ENCODE peak calls at places on chromosomes 12 and 14, in ten cellular contexts. H is AG04450; O is NB4; A is CD8-positive, alpha-beta T cell; C is GM13977; Z is kidney epithelial cell; P is left lung; T is colonic mucosa; V is left ventricle myocardium inferior; X is PC-9. S is an unnamed sample.

GRCh38 chr12:107632246-107632645 is 53.4 kb upstream of the PWP1 start:
- DNase-seq in P (no peak), T (no peak), O (peak), X (no peak), Z (no peak), H (no peak), V (no peak), A (no peak), C (no peak), S (no peak)

GRCh38 chr14:89178802-89179201 is 238.2 kb downstream of the FOXN3 start:
- DNase-seq in P (no peak), H (no peak), X (no peak), T (no peak), O (no peak), V (no peak), C (no peak), Z (no peak), A (no peak), S (no peak)

GRCh38 chr14:51173863-51174262 is 66.2 kb upstream of the TMX1 start:
- DNase-seq in V (no peak), C (no peak), T (no peak), H (no peak), P (no peak), X (no peak), O (no peak), Z (no peak), A (no peak), S (no peak)

GRCh38 chr12:104748790-104749189 is 209.3 kb downstream of the SLC41A2 start:
- DNase-seq in V (no peak), Z (no peak), H (peak), T (no peak), O (no peak), P (no peak), A (no peak), X (no peak), C (no peak), S (no peak)

GRCh38 chr12:132284618-132285310 is 44.6 kb downstream of the GALNT9 start:
- DNase-seq in O (no peak), C (no peak), P (no peak), X (peak), T (no peak), V (no peak), A (no peak), H (no peak), Z (no peak), S (no peak)

GRCh38 chr12:117845271-117845904 is 123.4 kb downstream of the KSR2 start:
- DNase-seq in O (no peak), H (no peak), P (no peak), C (peak), X (no peak), T (no peak), V (no peak), A (no peak), Z (no peak), S (peak)

GRCh38 chr12:86597431-86597830 is 341.2 kb upstream of the MGAT4C start:
- DNase-seq in H (no peak), Z (no peak), X (no peak), O (no peak), C (no peak), P (no peak), A (no peak), T (no peak), V (no peak), S (no peak)

GRCh38 chr14:52078093-52078492 is 9.2 kb upstream of the NID2 start:
- DNase-seq in H (no peak), P (no peak), C (no peak), A (no peak), Z (no peak), O (no peak), V (no peak), T (no peak), X (peak), S (no peak)

GRCh38 chr14:43165651-43166050 is 1341.4 kb downstream of the FSCB start:
- DNase-seq in O (no peak), P (no peak), C (no peak), A (no peak), Z (no peak), H (no peak), V (no peak), T (peak), X (no peak), S (no peak)

GRCh38 chr12:68233498-68233897 is 7.9 kb upstream of the IL26 start:
- DNase-seq in P (no peak), V (no peak), H (no peak), X (no peak), Z (no peak), C (no peak), O (no peak), T (no peak), A (no peak), S (no peak)

GRCh38 chr14:94769413-94770250 is at the start of gene GSC:
- DNase-seq in H (no peak), A (no peak), C (no peak), T (no peak), V (peak), X (no peak), Z (no peak), O (peak), P (no peak), S (no peak)

GRCh38 chr14:99043258-99043615 is 228.8 kb downstream of the BCL11B start:
- DNase-seq in V (no peak), P (no peak), X (no peak), C (no peak), Z (no peak), A (no peak), T (no peak), O (no peak), H (no peak), S (no peak)

GRCh38 chr14:36717363-36717762 is 55.7 kb downstream of the PAX9 start:
- DNase-seq in T (no peak), A (no peak), C (no peak), O (no peak), P (no peak), V (no peak), H (no peak), Z (no peak), X (no peak), S (no peak)

GRCh38 chr12:67394600-67394999 is 125.4 kb downstream of the CAND1 start:
- DNase-seq in O (no peak), P (no peak), V (peak), Z (no peak), T (no peak), C (no peak), H (peak), A (no peak), X (no peak), S (no peak)

GRCh38 chr14:72401632-72402428 is 469.6 kb downstream of the RGS6 start:
- DNase-seq in H (no peak), T (no peak), P (no peak), A (no peak), C (no peak), V (no peak), Z (no peak), X (no peak), O (no peak), S (peak)

GRCh38 chr14:102873131-102873530 is 49.3 kb upstream of the AMN start:
- DNase-seq in A (no peak), X (no peak), H (no peak), P (no peak), O (no peak), V (no peak), C (no peak), Z (no peak), T (peak), S (no peak)

GRCh38 chr12:21989819-21990412 is 48.7 kb upstream of the ABCC9 start:
- DNase-seq in T (no peak), O (peak), C (no peak), V (no peak), P (no peak), Z (no peak), A (no peak), X (no peak), H (no peak), S (peak)

GRCh38 chr12:6367065-6367968 is 8.0 kb downstream of the SCNN1A start:
- DNase-seq in Z (no peak), H (no peak), C (peak), O (peak), X (no peak), A (peak), T (peak), V (no peak), P (no peak), S (peak)

GRCh38 chr14:40113671-40114070 is 681.4 kb upstream of the FBXO33 start:
- DNase-seq in O (no peak), P (no peak), C (no peak), Z (no peak), V (no peak), A (no peak), X (no peak), T (no peak), H (no peak), S (no peak)

GRCh38 chr12:4145990-4146859 is 127.3 kb upstream of the CCND2 start:
- DNase-seq in H (no peak), Z (no peak), V (no peak), X (no peak), P (no peak), O (no peak), T (no peak), C (no peak), A (no peak), S (peak)

GRCh38 chr14:106813477-106813823 is 1287.1 kb downstream of the TMEM121 start:
- DNase-seq in H (no peak), P (no peak), A (no peak), C (no peak), X (no peak), V (no peak), Z (no peak), O (no peak), T (no peak), S (no peak)

GRCh38 chr12:123118397-123118945 is 32.4 kb downstream of the PITPNM2 start:
- DNase-seq in P (no peak), H (peak), Z (no peak), O (no peak), V (no peak), T (no peak), A (no peak), X (no peak), C (no peak), S (no peak)

GRCh38 chr14:83863042-83863441 is 1666.9 kb upstream of the FLRT2 start:
- DNase-seq in V (no peak), X (no peak), O (no peak), H (no peak), C (no peak), T (no peak), P (no peak), A (no peak), Z (no peak), S (no peak)

GRCh38 chr12:15625075-15625474 is 164.1 kb downstream of the EPS8 start:
- DNase-seq in T (no peak), X (no peak), V (no peak), Z (no peak), H (no peak), P (no peak), C (no peak), O (no peak), A (no peak), S (no peak)

GRCh38 chr12:47783821-47784819 is 11.1 kb downstream of the SLC48A1 start:
- DNase-seq in C (no peak), T (no peak), P (no peak), A (no peak), X (no peak), H (no peak), O (no peak), Z (no peak), V (no peak), S (no peak)

GRCh38 chr14:79473676-79474075 is 737.6 kb downstream of the DIO2 start:
- DNase-seq in H (no peak), X (no peak), T (no peak), O (no peak), V (no peak), A (no peak), Z (no peak), C (no peak), P (no peak), S (no peak)

GRCh38 chr12:65300679-65301349 is 22.3 kb downstream of the MSRB3 start:
- DNase-seq in X (peak), H (no peak), O (peak), A (no peak), Z (no peak), C (no peak), P (no peak), T (no peak), V (no peak), S (peak)

GRCh38 chr14:56294125-56294524 is 175.9 kb downstream of the PELI2 start:
- DNase-seq in V (no peak), C (no peak), O (no peak), Z (no peak), H (no peak), A (no peak), P (no peak), T (no peak), X (no peak), S (peak)
- TF ChIP-seq CTCF in V (no peak), C (no peak), O (no peak), Z (no peak), H (no peak), A (no peak), P (no peak), T (peak), X (no peak), S (no peak)

GRCh38 chr14:21852061-21852664 is 178.5 kb upstream of the OR4E1 start:
- DNase-seq in T (peak), H (no peak), A (peak), C (peak), X (peak), Z (no peak), O (peak), V (no peak), P (peak), S (peak)
- TF ChIP-seq CTCF in T (peak), H (peak), A (peak), C (peak), X (peak), Z (peak), O (peak), V (peak), P (peak), S (peak)

GRCh38 chr14:100810435-100810834 is 15.5 kb upstream of the MEG3 start:
- DNase-seq in X (no peak), H (no peak), T (no peak), O (no peak), A (no peak), P (no peak), C (no peak), Z (no peak), V (no peak), S (no peak)
- TF ChIP-seq CTCF in X (no peak), H (no peak), T (no peak), O (no peak), A (no peak), P (no peak), C (no peak), Z (no peak), V (no peak), S (no peak)

DNA sequence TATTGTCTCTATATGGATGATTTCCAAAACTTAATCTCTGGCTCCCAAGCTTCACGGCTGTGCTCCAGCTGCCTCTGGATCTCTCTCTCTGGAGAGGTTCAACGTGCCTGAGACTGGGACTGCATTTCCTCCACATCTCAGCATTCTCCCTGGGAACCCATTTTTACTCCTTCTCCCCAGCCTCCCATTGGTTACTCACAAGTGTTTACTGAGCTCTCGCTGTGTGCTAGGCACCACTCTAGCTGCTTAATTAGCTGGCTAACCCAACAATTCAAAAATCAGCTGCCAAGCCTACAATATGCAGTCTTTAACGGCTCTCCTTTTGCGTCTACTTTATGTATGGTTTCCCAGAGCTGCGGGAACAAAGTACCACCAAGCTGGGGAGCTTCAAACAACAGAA is 34.7 kb downstream of the FBXL14 start:
- DNase-seq in P (no peak), C (no peak), Z (no peak), A (no peak), V (no peak), X (no peak), T (no peak), O (no peak), H (no peak), S (no peak)
- TF ChIP-seq CTCF in P (no peak), C (no peak), Z (no peak), A (no peak), V (no peak), X (no peak), T (no peak), O (no peak), H (no peak), S (no peak)

GRCh38 chr14:69891422-69891821 is 12.2 kb downstream of the SMOC1 start:
- DNase-seq in Z (no peak), V (no peak), T (no peak), A (no peak), C (no peak), X (no peak), O (no peak), P (no peak), H (no peak), S (no peak)
- TF ChIP-seq CTCF in Z (no peak), V (no peak), T (no peak), A (no peak), C (no peak), X (no peak), O (no peak), P (no peak), H (no peak), S (no peak)

GRCh38 chr12:11872055-11872454 is 198.7 kb upstream of the BCL2L14 start:
- DNase-seq in P (no peak), T (no peak), Z (no peak), O (no peak), H (no peak), V (no peak), A (no peak), C (no peak), X (no peak), S (no peak)

GRCh38 chr12:11876301-11876700 is 194.4 kb upstream of the BCL2L14 start:
- DNase-seq in X (no peak), C (no peak), H (no peak), A (no peak), T (no peak), P (no peak), O (no peak), V (no peak), Z (no peak), S (no peak)

GRCh38 chr12:11877102-11877826 is 193.5 kb upstream of the BCL2L14 start:
- DNase-seq in H (no peak), Z (no peak), X (no peak), C (no peak), T (no peak), P (no peak), V (no peak), A (no peak), O (no peak), S (no peak)

GRCh38 chr12:11877869-11878780 is 192.6 kb upstream of the BCL2L14 start:
- DNase-seq in X (peak), P (no peak), O (no peak), Z (peak), H (peak), T (peak), C (no peak), A (no peak), V (no peak), S (no peak)

GRCh38 chr12:11875414-11875935 is 195.3 kb upstream of the BCL2L14 start:
- DNase-seq in O (no peak), A (no peak), C (peak), V (no peak), X (peak), Z (no peak), H (no peak), P (no peak), T (no peak), S (peak)
- TF ChIP-seq CTCF in O (no peak), A (no peak), C (no peak), V (no peak), X (peak), Z (no peak), H (no peak), P (no peak), T (no peak), S (no peak)

DNA sequence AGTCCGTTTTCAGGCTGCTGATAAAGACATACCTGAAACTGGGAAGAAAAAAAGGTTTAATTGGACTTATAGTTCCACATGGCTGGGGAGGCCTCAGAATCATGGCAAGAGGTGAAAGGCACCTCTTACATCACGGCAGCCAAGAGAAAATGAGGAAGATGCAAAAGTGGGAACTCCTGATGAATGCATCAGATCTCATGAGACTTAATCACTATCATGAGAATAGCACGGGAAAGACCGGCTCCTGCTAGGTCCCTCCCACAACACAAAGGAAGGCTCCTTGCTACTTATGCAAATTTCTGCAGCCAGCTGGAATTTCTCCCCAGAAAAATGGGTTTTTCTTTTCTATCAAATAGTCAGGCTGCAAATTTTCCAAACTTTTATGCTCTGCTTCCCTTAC is 174.1 kb upstream of the RMST start:
- DNase-seq in Z (no peak), T (no peak), V (no peak), A (no peak), O (no peak), P (no peak), H (no peak), X (no peak), C (no peak), S (no peak)
- TF ChIP-seq CTCF in Z (no peak), T (no peak), V (no peak), A (no peak), O (no peak), P (no peak), H (no peak), X (no peak), C (no peak), S (no peak)

GRCh38 chr12:7716391-7716790 is 5.2 kb downstream of the DPPA3 start:
- DNase-seq in H (no peak), T (no peak), V (no peak), A (no peak), P (no peak), Z (no peak), X (peak), O (peak), C (no peak), S (peak)
- TF ChIP-seq CTCF in H (no peak), T (no peak), V (peak), A (no peak), P (no peak), Z (no peak), X (no peak), O (no peak), C (peak), S (peak)